ENCODE peak calls at places on chromosomes 5 and 9, in four cellular contexts. Z is MCF 10A, S is foreskin fibroblast, K is adrenal gland. G is an unnamed sample.

GRCh38 chr5:138696501-138696900 is 56.7 kb upstream of the CTNNA1 start:
- DNase-seq in Z (peak), S (peak), K (no peak), G (no peak)

GRCh38 chr5:156841737-156842136 is 8.4 kb upstream of the PPP1R2B start:
- DNase-seq in Z (no peak), S (no peak), K (no peak), G (no peak)

GRCh38 chr5:80216753-80217596 is 38.9 kb downstream of the SERINC5 start:
- DNase-seq in Z (no peak), S (no peak), K (peak), G (no peak)

GRCh38 chr9:128218518-128219389 is 15.6 kb downstream of the DNM1 start:
- DNase-seq in Z (peak), S (no peak), K (peak), G (peak)

GRCh38 chr5:102670224-102670836 is 84.8 kb upstream of the PAM start:
- DNase-seq in Z (peak), S (no peak), K (peak), G (peak)

GRCh38 chr9:107246259-107247254 is 36.5 kb upstream of the RAD23B start:
- DNase-seq in Z (no peak), S (no peak), K (no peak), G (no peak)

GRCh38 chr5:21263361-21263760 is 1275.4 kb upstream of the CDH18 start:
- DNase-seq in Z (no peak), S (no peak), K (no peak), G (no peak)

GRCh38 chr9:92655896-92656536 is 13.9 kb downstream of the IPPK start:
- DNase-seq in Z (no peak), S (no peak), K (no peak), G (no peak)

GRCh38 chr9:109653470-109653869 is 126.5 kb upstream of the PALM2AKAP2 start:
- DNase-seq in Z (no peak), S (no peak), K (no peak), G (no peak)

GRCh38 chr9:5448016-5448415 is 2.3 kb upstream of the CD274 start:
- DNase-seq in Z (no peak), S (no peak), K (no peak), G (no peak)

GRCh38 chr5:65803699-65804426 is 81.9 kb downstream of the NLN start:
- DNase-seq in Z (no peak), S (no peak), K (no peak), G (no peak)

GRCh38 chr5:178155065-178155464 is 1.4 kb upstream of the NHP2 start:
- DNase-seq in Z (no peak), S (no peak), K (no peak), G (no peak)

GRCh38 chr5:67297376-67297775 is 100.8 kb upstream of the CD180 start:
- DNase-seq in Z (no peak), S (no peak), K (no peak), G (no peak)

GRCh38 chr5:121144764-121145163 is 680.7 kb downstream of the PRR16 start:
- DNase-seq in Z (peak), S (peak), K (no peak), G (no peak)

GRCh38 chr9:91421987-91422765 is 1.5 kb downstream of the NFIL3 start:
- DNase-seq in Z (peak), S (no peak), K (peak), G (no peak)

GRCh38 chr5:169548315-169548714 is 35.3 kb upstream of the SPDL1 start:
- DNase-seq in Z (peak), S (peak), K (no peak), G (no peak)
- TF ChIP-seq CTCF in Z (peak), S (peak), K (no peak), G (no peak)

DNA sequence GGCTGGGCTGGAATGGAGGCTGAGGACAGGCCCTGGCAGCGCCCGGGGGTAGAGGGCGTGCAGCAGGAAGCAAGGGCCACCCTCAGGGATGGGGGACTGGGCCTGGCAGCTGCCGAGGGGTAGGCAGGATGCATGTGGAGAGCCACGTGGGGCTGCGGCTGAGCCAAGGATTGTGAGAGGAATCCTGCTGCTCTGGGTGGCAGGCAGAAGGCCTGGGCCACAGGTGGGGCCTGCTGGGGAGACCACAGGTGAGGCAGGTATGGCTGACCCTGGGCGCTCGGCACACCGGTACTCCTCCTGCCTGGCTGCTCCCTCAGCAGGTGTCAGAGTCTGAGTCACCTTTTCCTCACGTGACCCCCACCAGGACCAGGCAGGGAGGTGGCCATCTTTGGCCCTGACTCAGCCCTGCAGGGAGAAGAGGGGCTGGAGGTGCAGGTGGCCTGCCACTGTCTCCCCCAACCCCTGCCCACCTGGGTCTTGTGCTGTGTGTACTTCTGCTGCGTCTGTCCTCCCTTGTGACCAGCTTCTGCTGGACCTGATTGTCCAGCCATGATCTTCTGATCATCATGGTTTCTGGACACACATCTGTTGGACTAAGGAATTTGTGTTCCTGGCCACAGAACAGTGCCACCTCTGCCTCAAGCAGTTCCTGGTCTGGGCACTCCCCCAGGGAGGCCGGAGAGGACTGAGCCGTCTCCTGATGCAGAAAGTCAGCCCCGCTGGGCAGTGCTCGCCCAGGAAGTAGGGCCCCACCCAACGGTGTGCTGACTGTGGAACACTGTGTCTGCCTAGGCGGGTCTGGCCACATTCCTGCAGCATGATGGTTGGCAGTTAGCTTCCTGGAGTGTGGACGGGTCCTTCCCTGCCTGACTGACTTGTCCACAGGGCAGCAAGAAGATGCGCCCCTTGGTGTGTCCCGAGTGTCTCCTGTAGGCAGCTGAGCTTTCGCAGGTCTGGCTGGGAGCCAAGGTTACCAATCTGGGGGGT is 6.4 kb downstream of the ARRDC1 start:
- DNase-seq in Z (peak), S (peak), K (peak), G (no peak)
- TF ChIP-seq CTCF in Z (no peak), S (no peak), K (no peak), G (no peak)

GRCh38 chr9:112831969-112832368 is 58.7 kb downstream of the SLC46A2 start:
- DNase-seq in Z (no peak), S (no peak), K (no peak), G (no peak)
- TF ChIP-seq CTCF in Z (no peak), S (no peak), K (no peak), G (no peak)

DNA sequence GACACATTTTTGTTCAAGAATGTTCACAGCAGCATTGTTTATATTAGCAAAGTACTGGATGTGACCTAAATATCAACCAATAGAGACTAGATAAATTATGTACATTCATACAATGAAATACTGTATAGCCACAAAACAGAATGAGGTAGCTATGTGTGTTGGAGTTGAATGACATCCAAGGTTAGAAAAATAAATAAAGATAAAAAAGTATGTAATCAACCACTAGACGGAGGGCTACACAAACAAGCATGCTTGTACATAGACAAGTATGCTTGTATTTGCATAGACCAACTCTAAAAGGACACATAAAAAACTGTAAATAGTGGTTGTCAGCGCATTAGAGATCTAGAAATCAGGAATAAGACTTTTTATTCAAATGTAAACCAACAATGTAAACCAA is 3.0 kb downstream of the FEM1C start:
- DNase-seq in Z (no peak), S (no peak), K (no peak), G (no peak)
- TF ChIP-seq CTCF in Z (no peak), S (no peak), K (no peak), G (no peak)

GRCh38 chr9:18438300-18438925 is 35.5 kb upstream of the ADAMTSL1 start:
- DNase-seq in Z (no peak), S (peak), K (peak), G (peak)
- TF ChIP-seq CTCF in Z (no peak), S (peak), K (no peak), G (no peak)

GRCh38 chr9:27714388-27714787 is 141.1 kb upstream of the C9orf72 start:
- DNase-seq in Z (peak), S (no peak), K (no peak), G (no peak)
- TF ChIP-seq CTCF in Z (no peak), S (no peak), K (no peak), G (peak)

DNA sequence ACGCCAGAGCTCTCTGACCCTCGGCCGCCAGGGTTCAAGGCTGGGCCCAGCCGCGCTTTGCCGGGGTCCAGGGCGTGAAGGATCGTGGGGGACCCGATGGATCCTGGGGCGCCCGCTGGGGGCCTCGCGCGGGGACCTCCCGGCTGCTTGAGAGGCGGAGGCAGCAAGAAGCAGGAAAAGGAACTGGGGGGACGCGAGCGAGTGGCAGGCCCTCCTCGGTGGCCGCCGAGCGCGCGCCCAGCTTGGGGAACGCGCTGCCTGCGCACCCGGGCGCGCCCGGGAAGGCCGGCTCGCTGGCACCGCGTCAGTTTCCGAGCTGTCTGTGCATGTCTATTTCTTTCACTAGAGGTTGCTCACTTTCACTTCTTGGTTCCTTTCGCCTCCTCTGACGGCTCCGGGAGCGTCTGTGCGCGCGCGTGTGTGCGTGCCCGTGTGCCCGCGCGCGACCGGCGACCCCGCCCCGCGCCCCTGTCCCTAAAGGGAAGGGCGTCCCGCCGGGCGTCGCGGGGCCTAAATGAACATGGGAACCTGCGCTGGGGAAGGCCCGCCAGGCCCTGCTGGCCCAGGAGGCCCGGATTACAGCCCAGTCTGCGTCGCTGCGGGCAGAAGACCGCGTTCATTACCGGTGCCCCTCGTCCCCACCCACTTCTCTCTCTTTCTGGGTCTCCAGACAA is 205.5 kb upstream of the IER5L start:
- DNase-seq in Z (peak), S (peak), K (peak), G (no peak)
- TF ChIP-seq CTCF in Z (no peak), S (no peak), K (no peak), G (no peak)

GRCh38 chr9:17219261-17219660 is 84.4 kb downstream of the CNTLN start:
- DNase-seq in Z (peak), S (peak), K (no peak), G (no peak)
- TF ChIP-seq CTCF in Z (peak), S (peak), K (peak), G (peak)

GRCh38 chr5:130116972-130117371 is 212.7 kb downstream of the CHSY3 start:
- DNase-seq in Z (peak), S (no peak), K (no peak), G (no peak)
- TF ChIP-seq CTCF in Z (no peak), S (no peak), K (no peak), G (no peak)

GRCh38 chr9:14095272-14095671 is 218.7 kb downstream of the NFIB start:
- DNase-seq in Z (no peak), S (no peak), K (no peak), G (no peak)
- TF ChIP-seq CTCF in Z (no peak), S (no peak), K (no peak), G (no peak)